ENCODE peak calls at places on chromosomes 4 and X, in eight cellular contexts. One of them, this sample, is unnamed.

GRCh38 chr4:92387459-92388069 is 83.8 kb downstream of the GRID2 start:
- DNase-seq in amniotic stem cell: peak
- DNase-seq in Right ventricle myocardium superior: no peak
- DNase-seq in HuH-7.5: no peak
- DNase-seq in A549: peak
- DNase-seq in aorta: no peak
- DNase-seq in HepG2: peak
- DNase-seq in effector CD4-positive, alpha-beta T cell: no peak
- DNase-seq in this sample: no peak

GRCh38 chr4:100302061-100303026 is 112.1 kb upstream of the DDIT4L start:
- DNase-seq in HuH-7.5: no peak
- DNase-seq in A549: no peak
- DNase-seq in Right ventricle myocardium superior: no peak
- DNase-seq in effector CD4-positive, alpha-beta T cell: no peak
- DNase-seq in aorta: no peak
- DNase-seq in HepG2: no peak
- DNase-seq in amniotic stem cell: no peak
- DNase-seq in this sample: no peak

GRCh38 chr4:47736555-47736954 is 101.3 kb downstream of the CORIN start:
- DNase-seq in HepG2: no peak
- DNase-seq in aorta: no peak
- DNase-seq in A549: no peak
- DNase-seq in effector CD4-positive, alpha-beta T cell: no peak
- DNase-seq in HuH-7.5: no peak
- DNase-seq in Right ventricle myocardium superior: no peak
- DNase-seq in amniotic stem cell: no peak
- DNase-seq in this sample: no peak

GRCh38 chr4:26490980-26491284 is 648 bp upstream of the CCKAR start:
- DNase-seq in Right ventricle myocardium superior: no peak
- DNase-seq in effector CD4-positive, alpha-beta T cell: no peak
- DNase-seq in HuH-7.5: no peak
- DNase-seq in aorta: no peak
- DNase-seq in amniotic stem cell: no peak
- DNase-seq in A549: no peak
- DNase-seq in HepG2: no peak
- DNase-seq in this sample: no peak

GRCh38 chr4:185589067-185589844 is 53.9 kb upstream of the PDLIM3 start:
- DNase-seq in HuH-7.5: no peak
- DNase-seq in effector CD4-positive, alpha-beta T cell: no peak
- DNase-seq in aorta: no peak
- DNase-seq in Right ventricle myocardium superior: no peak
- DNase-seq in amniotic stem cell: peak
- DNase-seq in HepG2: no peak
- DNase-seq in A549: no peak
- DNase-seq in this sample: no peak

GRCh38 chr4:100609810-100610209 is 92.0 kb upstream of the EMCN start:
- DNase-seq in HepG2: no peak
- DNase-seq in effector CD4-positive, alpha-beta T cell: no peak
- DNase-seq in amniotic stem cell: no peak
- DNase-seq in Right ventricle myocardium superior: no peak
- DNase-seq in aorta: no peak
- DNase-seq in A549: no peak
- DNase-seq in HuH-7.5: no peak
- DNase-seq in this sample: no peak

GRCh38 chr4:47475411-47475810 is 9.7 kb upstream of the ATP10D start:
- DNase-seq in Right ventricle myocardium superior: no peak
- DNase-seq in effector CD4-positive, alpha-beta T cell: no peak
- DNase-seq in HepG2: no peak
- DNase-seq in aorta: no peak
- DNase-seq in amniotic stem cell: no peak
- DNase-seq in A549: no peak
- DNase-seq in HuH-7.5: no peak
- DNase-seq in this sample: no peak

GRCh38 chr4:169628579-169628978 is 8.2 kb downstream of the CLCN3 start:
- DNase-seq in aorta: no peak
- DNase-seq in effector CD4-positive, alpha-beta T cell: no peak
- DNase-seq in amniotic stem cell: no peak
- DNase-seq in A549: no peak
- DNase-seq in HuH-7.5: no peak
- DNase-seq in Right ventricle myocardium superior: no peak
- DNase-seq in HepG2: no peak
- DNase-seq in this sample: no peak

GRCh38 chr4:73193155-73193554 is 65.4 kb downstream of the ANKRD17 start:
- DNase-seq in aorta: no peak
- DNase-seq in Right ventricle myocardium superior: no peak
- DNase-seq in A549: no peak
- DNase-seq in HepG2: no peak
- DNase-seq in amniotic stem cell: no peak
- DNase-seq in effector CD4-positive, alpha-beta T cell: no peak
- DNase-seq in HuH-7.5: no peak
- DNase-seq in this sample: no peak

GRCh38 chr4:77481856-77482255 is 123.8 kb upstream of the CXCL13 start:
- DNase-seq in HepG2: no peak
- DNase-seq in amniotic stem cell: no peak
- DNase-seq in HuH-7.5: no peak
- DNase-seq in aorta: no peak
- DNase-seq in A549: no peak
- DNase-seq in effector CD4-positive, alpha-beta T cell: no peak
- DNase-seq in Right ventricle myocardium superior: no peak
- DNase-seq in this sample: no peak

GRCh38 chrX:13598877-13599276 is 29.5 kb downstream of the EGFL6 start:
- DNase-seq in A549: peak
- DNase-seq in effector CD4-positive, alpha-beta T cell: no peak
- DNase-seq in HepG2: no peak
- DNase-seq in aorta: no peak
- DNase-seq in amniotic stem cell: no peak
- DNase-seq in Right ventricle myocardium superior: no peak
- DNase-seq in HuH-7.5: no peak
- DNase-seq in this sample: no peak

GRCh38 chr4:89048906-89049601 is 7.9 kb downstream of the FAM13A start:
- DNase-seq in HepG2: no peak
- DNase-seq in effector CD4-positive, alpha-beta T cell: no peak
- DNase-seq in Right ventricle myocardium superior: no peak
- DNase-seq in aorta: no peak
- DNase-seq in HuH-7.5: no peak
- DNase-seq in amniotic stem cell: no peak
- DNase-seq in A549: no peak
- DNase-seq in this sample: no peak

GRCh38 chr4:120850048-120850599 is 72.4 kb downstream of the PRDM5 start:
- DNase-seq in HepG2: no peak
- DNase-seq in HuH-7.5: no peak
- DNase-seq in Right ventricle myocardium superior: no peak
- DNase-seq in effector CD4-positive, alpha-beta T cell: no peak
- DNase-seq in amniotic stem cell: peak
- DNase-seq in aorta: no peak
- DNase-seq in A549: no peak
- DNase-seq in this sample: no peak

GRCh38 chrX:145405012-145405411 is 157.7 kb downstream of the SPANXN1 start:
- DNase-seq in effector CD4-positive, alpha-beta T cell: no peak
- DNase-seq in aorta: no peak
- DNase-seq in HuH-7.5: no peak
- DNase-seq in HepG2: peak
- DNase-seq in amniotic stem cell: no peak
- DNase-seq in Right ventricle myocardium superior: no peak
- DNase-seq in A549: peak
- DNase-seq in this sample: no peak

GRCh38 chr4:158805628-158806471 is 37.0 kb downstream of the FNIP2 start:
- DNase-seq in A549: no peak
- DNase-seq in HuH-7.5: no peak
- DNase-seq in Right ventricle myocardium superior: no peak
- DNase-seq in aorta: no peak
- DNase-seq in amniotic stem cell: no peak
- DNase-seq in HepG2: no peak
- DNase-seq in effector CD4-positive, alpha-beta T cell: no peak
- DNase-seq in this sample: no peak

GRCh38 chr4:1470816-1471442 is 64.7 kb upstream of the NKX1-1 start:
- DNase-seq in effector CD4-positive, alpha-beta T cell: no peak
- DNase-seq in HepG2: no peak
- DNase-seq in HuH-7.5: no peak
- DNase-seq in aorta: no peak
- DNase-seq in amniotic stem cell: no peak
- DNase-seq in A549: no peak
- DNase-seq in Right ventricle myocardium superior: no peak
- DNase-seq in this sample: no peak

GRCh38 chr4:95107635-95108034 is 349.9 kb downstream of the BMPR1B start:
- DNase-seq in Right ventricle myocardium superior: peak
- DNase-seq in effector CD4-positive, alpha-beta T cell: no peak
- DNase-seq in HepG2: peak
- DNase-seq in amniotic stem cell: no peak
- DNase-seq in A549: no peak
- DNase-seq in aorta: no peak
- DNase-seq in HuH-7.5: no peak
- DNase-seq in this sample: no peak

GRCh38 chr4:86452323-86452995 is 92.6 kb upstream of the MAPK10 start:
- DNase-seq in aorta: no peak
- DNase-seq in A549: no peak
- DNase-seq in effector CD4-positive, alpha-beta T cell: no peak
- DNase-seq in amniotic stem cell: no peak
- DNase-seq in Right ventricle myocardium superior: no peak
- DNase-seq in HuH-7.5: no peak
- DNase-seq in HepG2: no peak
- DNase-seq in this sample: no peak

GRCh38 chr4:150117094-150117493 is 38.8 kb downstream of the DCLK2 start:
- DNase-seq in aorta: peak
- DNase-seq in HuH-7.5: no peak
- DNase-seq in A549: no peak
- DNase-seq in Right ventricle myocardium superior: peak
- DNase-seq in effector CD4-positive, alpha-beta T cell: no peak
- DNase-seq in HepG2: no peak
- DNase-seq in amniotic stem cell: no peak
- DNase-seq in this sample: no peak

GRCh38 chr4:136741468-136741867 is 790.8 kb downstream of the PCDH18 start:
- DNase-seq in HepG2: no peak
- DNase-seq in Right ventricle myocardium superior: no peak
- DNase-seq in aorta: no peak
- DNase-seq in A549: no peak
- DNase-seq in effector CD4-positive, alpha-beta T cell: no peak
- DNase-seq in amniotic stem cell: no peak
- DNase-seq in HuH-7.5: no peak
- DNase-seq in this sample: no peak

GRCh38 chr4:120215350-120215749 is 148.7 kb upstream of the MAD2L1 start:
- DNase-seq in HepG2: no peak
- DNase-seq in Right ventricle myocardium superior: no peak
- DNase-seq in HuH-7.5: no peak
- DNase-seq in effector CD4-positive, alpha-beta T cell: no peak
- DNase-seq in aorta: no peak
- DNase-seq in A549: no peak
- DNase-seq in amniotic stem cell: no peak
- DNase-seq in this sample: no peak

GRCh38 chr4:82810171-82810570 is 11.6 kb upstream of the SCD5 start:
- DNase-seq in effector CD4-positive, alpha-beta T cell: no peak
- DNase-seq in HepG2: no peak
- DNase-seq in HuH-7.5: no peak
- DNase-seq in A549: no peak
- DNase-seq in amniotic stem cell: no peak
- DNase-seq in aorta: no peak
- DNase-seq in Right ventricle myocardium superior: no peak
- DNase-seq in this sample: no peak

GRCh38 chr4:147689062-147689461 is 5.1 kb upstream of the PRMT9 start:
- DNase-seq in aorta: no peak
- DNase-seq in HuH-7.5: no peak
- DNase-seq in Right ventricle myocardium superior: no peak
- DNase-seq in amniotic stem cell: no peak
- DNase-seq in HepG2: no peak
- DNase-seq in A549: no peak
- DNase-seq in effector CD4-positive, alpha-beta T cell: no peak
- DNase-seq in this sample: no peak

GRCh38 chr4:74412225-74412624 is 32.7 kb upstream of the AREG start:
- DNase-seq in Right ventricle myocardium superior: no peak
- DNase-seq in effector CD4-positive, alpha-beta T cell: no peak
- DNase-seq in A549: no peak
- DNase-seq in aorta: no peak
- DNase-seq in amniotic stem cell: no peak
- DNase-seq in HuH-7.5: no peak
- DNase-seq in HepG2: no peak
- DNase-seq in this sample: no peak

GRCh38 chr4:107497054-107497453 is 223.0 kb downstream of the PAPSS1 start:
- DNase-seq in amniotic stem cell: no peak
- DNase-seq in HuH-7.5: no peak
- DNase-seq in Right ventricle myocardium superior: no peak
- DNase-seq in HepG2: no peak
- DNase-seq in aorta: no peak
- DNase-seq in effector CD4-positive, alpha-beta T cell: no peak
- DNase-seq in A549: no peak
- DNase-seq in this sample: no peak

GRCh38 chr4:14596437-14596836 is 405.8 kb upstream of the CPEB2 start:
- DNase-seq in aorta: no peak
- DNase-seq in HuH-7.5: no peak
- DNase-seq in Right ventricle myocardium superior: no peak
- DNase-seq in amniotic stem cell: no peak
- DNase-seq in HepG2: no peak
- DNase-seq in effector CD4-positive, alpha-beta T cell: no peak
- DNase-seq in A549: no peak
- DNase-seq in this sample: no peak

GRCh38 chr4:67861513-67861912 is 22.3 kb downstream of the TMPRSS11D start:
- DNase-seq in aorta: no peak
- DNase-seq in effector CD4-positive, alpha-beta T cell: no peak
- DNase-seq in HuH-7.5: no peak
- DNase-seq in Right ventricle myocardium superior: no peak
- DNase-seq in A549: no peak
- DNase-seq in amniotic stem cell: no peak
- DNase-seq in HepG2: no peak
- DNase-seq in this sample: no peak

GRCh38 chrX:9907645-9908387 is 59.3 kb upstream of the CLDN34 start:
- DNase-seq in Right ventricle myocardium superior: no peak
- DNase-seq in A549: no peak
- DNase-seq in amniotic stem cell: no peak
- DNase-seq in aorta: no peak
- DNase-seq in HepG2: no peak
- DNase-seq in HuH-7.5: no peak
- DNase-seq in effector CD4-positive, alpha-beta T cell: no peak
- DNase-seq in this sample: no peak

GRCh38 chrX:31165241-31166035 is 93.6 kb upstream of the FTHL17 start:
- DNase-seq in aorta: no peak
- DNase-seq in HepG2: peak
- DNase-seq in effector CD4-positive, alpha-beta T cell: no peak
- DNase-seq in Right ventricle myocardium superior: no peak
- DNase-seq in A549: no peak
- DNase-seq in amniotic stem cell: no peak
- DNase-seq in HuH-7.5: no peak
- DNase-seq in this sample: no peak

GRCh38 chr4:32662803-32663202 is 1942.6 kb downstream of the PCDH7 start:
- DNase-seq in aorta: no peak
- DNase-seq in Right ventricle myocardium superior: no peak
- DNase-seq in A549: no peak
- DNase-seq in HepG2: no peak
- DNase-seq in effector CD4-positive, alpha-beta T cell: no peak
- DNase-seq in HuH-7.5: no peak
- DNase-seq in amniotic stem cell: no peak
- DNase-seq in this sample: no peak

GRCh38 chr4:180828455-180829018 is 1414.7 kb upstream of the TENM3 start:
- DNase-seq in HepG2: peak
- DNase-seq in HuH-7.5: no peak
- DNase-seq in aorta: no peak
- DNase-seq in A549: no peak
- DNase-seq in amniotic stem cell: peak
- DNase-seq in Right ventricle myocardium superior: no peak
- DNase-seq in effector CD4-positive, alpha-beta T cell: no peak
- DNase-seq in this sample: peak

GRCh38 chrX:143854006-143854405 is 29.9 kb upstream of the UBE2NL start:
- DNase-seq in A549: no peak
- DNase-seq in HepG2: no peak
- DNase-seq in HuH-7.5: no peak
- DNase-seq in effector CD4-positive, alpha-beta T cell: no peak
- DNase-seq in amniotic stem cell: no peak
- DNase-seq in Right ventricle myocardium superior: no peak
- DNase-seq in aorta: no peak
- DNase-seq in this sample: no peak

GRCh38 chr4:181293541-181293940 is 949.7 kb upstream of the TENM3 start:
- DNase-seq in A549: no peak
- DNase-seq in HuH-7.5: no peak
- DNase-seq in HepG2: no peak
- DNase-seq in aorta: no peak
- DNase-seq in Right ventricle myocardium superior: no peak
- DNase-seq in effector CD4-positive, alpha-beta T cell: no peak
- DNase-seq in amniotic stem cell: no peak
- DNase-seq in this sample: no peak

GRCh38 chr4:41644288-41644914 is 104.1 kb downstream of the PHOX2B start:
- DNase-seq in HuH-7.5: no peak
- DNase-seq in A549: no peak
- DNase-seq in HepG2: peak
- DNase-seq in effector CD4-positive, alpha-beta T cell: no peak
- DNase-seq in amniotic stem cell: no peak
- DNase-seq in aorta: peak
- DNase-seq in Right ventricle myocardium superior: peak
- DNase-seq in this sample: no peak